ENCODE peak calls at places on chromosomes 3 and 15, in six cellular contexts. K is small intestine, M is endothelial cell of umbilical vein, Y is astrocyte, D is adrenal gland, Q is GM23338. P is an unnamed sample. For H3K36me3 and H3K27me3, the result is how much of the 10 kb centered on the place peaks cover.

GRCh38 chr3:46926039-46926438 is 48.5 kb downstream of the PTH1R start:
- DNase-seq in D (peak), K (no peak), Q (no peak), M (peak), Y (peak), P (no peak)

GRCh38 chr3:23710555-23710954 is 95.2 kb upstream of the UBE2E1 start:
- DNase-seq in D (no peak), M (peak), Q (peak), K (no peak), Y (peak), P (peak)

GRCh38 chr3:58131101-58131500 is 79.7 kb downstream of the DNASE1L3 start:
- DNase-seq in K (no peak), D (no peak), Y (no peak), M (no peak), Q (no peak), P (no peak)

GRCh38 chr3:122410639-122411038 is 5.2 kb downstream of the WDR5B start:
- DNase-seq in Q (no peak), M (no peak), D (no peak), K (no peak), Y (no peak), P (no peak)

GRCh38 chr15:38531509-38531908 is 33.1 kb downstream of the RASGRP1 start:
- DNase-seq in K (no peak), Q (no peak), Y (peak), D (peak), M (no peak), P (no peak)

GRCh38 chr15:89654847-89655805 is at the start of gene KIF7:
- DNase-seq in Y (peak), M (peak), K (no peak), Q (peak), D (no peak), P (peak)

GRCh38 chr3:183871541-183871940 is 13.1 kb downstream of the PARL start:
- DNase-seq in Y (no peak), M (no peak), K (peak), D (no peak), Q (no peak), P (no peak)

GRCh38 chr3:31639828-31640227 is 107.1 kb downstream of the STT3B start:
- DNase-seq in Y (no peak), M (no peak), D (no peak), Q (peak), K (no peak), P (peak)

GRCh38 chr3:49311283-49311682 is 28.6 kb downstream of the USP4 start:
- DNase-seq in M (no peak), K (no peak), D (no peak), Q (peak), Y (no peak), P (no peak)

GRCh38 chr3:171498921-171499320 is 38.7 kb upstream of the TNIK start:
- DNase-seq in Y (no peak), D (no peak), Q (no peak), K (no peak), M (no peak), P (no peak)

GRCh38 chr3:158458464-158458863 is 112.5 kb upstream of the MLF1 start:
- DNase-seq in K (no peak), Y (peak), M (no peak), Q (no peak), D (no peak), P (no peak)
- H3K4me3 ChIP-seq in K (no peak), Y (no peak), M (no peak), Q (no peak), D (no peak), P (no peak)

GRCh38 chr15:78284758-78285157 is 14.7 kb downstream of the SKIC8 start:
- DNase-seq in Y (no peak), Q (no peak), D (no peak), K (no peak), M (no peak), P (peak)
- H3K36me3 ChIP-seq in Y (under half), Q (under half), D (under half), K (under half), M (under half), P (under half)

GRCh38 chr3:137768361-137769320 is 4.5 kb downstream of the SOX14 start:
- DNase-seq in K (no peak), Q (peak), Y (no peak), D (no peak), M (no peak), P (peak)
- H3K27me3 ChIP-seq in K (under half), Q (half or more), Y (half or more), D (half or more), M (half or more), P (half or more)

GRCh38 chr3:43077708-43078107 is 28.2 kb downstream of the POMGNT2 start:
- DNase-seq in K (no peak), M (no peak), D (no peak), Q (no peak), Y (no peak), P (no peak)

GRCh38 chr3:43077261-43077660 is 28.6 kb downstream of the POMGNT2 start:
- DNase-seq in M (no peak), Y (no peak), Q (no peak), D (no peak), K (no peak), P (no peak)

GRCh38 chr3:43080726-43081568 is 24.9 kb downstream of the POMGNT2 start:
- DNase-seq in K (no peak), D (no peak), Y (no peak), M (no peak), Q (no peak), P (no peak)

GRCh38 chr3:43081796-43082195 is 24.1 kb downstream of the POMGNT2 start:
- DNase-seq in Y (no peak), K (no peak), D (no peak), Q (no peak), M (no peak), P (no peak)

GRCh38 chr3:43079536-43080332 is 26.1 kb downstream of the POMGNT2 start:
- DNase-seq in Y (no peak), Q (no peak), M (no peak), D (no peak), K (no peak), P (no peak)
- H3K4me3 ChIP-seq in Y (no peak), Q (no peak), M (no peak), D (no peak), K (no peak), P (no peak)

GRCh38 chr3:124792341-124793034 is 62.2 kb downstream of the UMPS start:
- DNase-seq in D (no peak), Y (peak), M (no peak), Q (no peak), K (no peak), P (no peak)
- H3K36me3 ChIP-seq in D (under half), Y (under half), M (under half), Q (under half), K (under half), P (under half)

GRCh38 chr15:92466834-92467233 is 73.2 kb downstream of the ST8SIA2 start:
- DNase-seq in D (no peak), M (no peak), K (no peak), Y (no peak), Q (no peak), P (no peak)
- H3K27me3 ChIP-seq in D (under half), M (under half), K (under half), Y (under half), Q (under half), P (under half)

GRCh38 chr15:68484696-68485400 is 52.9 kb upstream of the ITGA11 start:
- DNase-seq in M (no peak), D (no peak), Q (no peak), Y (peak), K (no peak), P (peak)
- H3K4me3 ChIP-seq in M (no peak), D (no peak), Q (no peak), Y (no peak), K (no peak), P (no peak)

DNA sequence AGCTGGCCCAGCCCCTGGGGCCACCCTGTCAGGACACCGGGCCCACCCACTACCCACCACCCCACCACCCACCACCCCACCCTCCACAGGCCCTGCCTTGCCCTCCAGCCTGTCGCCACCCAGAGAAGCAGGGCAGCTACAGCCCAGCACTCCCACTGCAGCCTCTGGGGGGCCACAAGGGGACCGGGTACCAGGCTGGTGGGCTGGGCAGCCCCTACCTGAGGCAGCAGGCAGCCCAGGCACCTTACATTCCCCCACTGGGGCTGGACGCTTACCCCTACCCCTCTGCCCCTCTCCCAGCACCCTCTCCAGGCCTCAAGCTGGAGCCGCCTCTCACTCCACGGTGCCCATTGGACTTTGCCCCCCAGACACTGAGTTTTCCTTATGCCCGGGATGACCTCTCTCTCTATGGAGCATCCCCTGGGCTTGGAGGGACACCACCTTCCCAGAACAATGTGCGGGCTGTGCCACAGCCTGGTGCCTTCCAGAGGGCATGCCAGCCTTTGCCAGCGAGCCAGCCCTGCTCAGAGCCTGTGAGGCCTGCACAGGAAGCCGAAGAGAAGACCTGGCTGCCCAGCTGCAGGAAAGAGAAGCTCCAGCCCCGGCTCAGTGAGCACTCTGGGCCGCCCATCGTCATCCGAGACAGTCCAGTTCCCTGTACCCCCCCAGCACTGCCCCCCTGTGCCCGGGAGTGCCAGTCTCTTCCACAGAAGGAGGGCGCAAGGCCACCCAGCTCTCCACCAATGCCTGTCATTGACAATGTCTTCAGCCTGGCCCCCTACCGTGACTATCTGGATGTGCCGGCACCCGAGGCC is 5.3 kb downstream of the C15orf39 start:
- DNase-seq in Y (no peak), Q (no peak), M (no peak), D (peak), K (peak), P (no peak)
- H3K36me3 ChIP-seq in Y (under half), Q (under half), M (half or more), D (under half), K (under half), P (under half)

GRCh38 chr3:172514678-172515077 is 8.6 kb downstream of the TNFSF10 start:
- DNase-seq in D (no peak), K (no peak), Y (no peak), M (no peak), Q (peak), P (no peak)

GRCh38 chr3:172517859-172518466 is 5.3 kb downstream of the TNFSF10 start:
- DNase-seq in Q (no peak), K (no peak), Y (no peak), M (no peak), D (no peak), P (no peak)

GRCh38 chr3:172513488-172513887 is 9.7 kb downstream of the TNFSF10 start:
- DNase-seq in Y (peak), D (no peak), Q (no peak), M (peak), K (no peak), P (no peak)

GRCh38 chr3:172516318-172517214 is 6.7 kb downstream of the TNFSF10 start:
- DNase-seq in Q (no peak), Y (peak), K (peak), M (peak), D (peak), P (no peak)

GRCh38 chr3:172515130-172515918 is 7.9 kb downstream of the TNFSF10 start:
- DNase-seq in K (no peak), Y (peak), Q (no peak), D (no peak), M (peak), P (no peak)
- H3K27me3 ChIP-seq in K (under half), Y (under half), Q (under half), D (under half), M (under half), P (under half)